ENCODE peak calls at places on chromosomes 12 and 14, in five cellular contexts. S is stomach, U is GM12878, P is esophagus squamous epithelium, T is endothelial cell of umbilical vein. A is an unnamed sample.

GRCh38 chr14:52329678-52330376 is 15.7 kb downstream of the PTGER2 start:
- DNase-seq in S (no peak), P (no peak), U (no peak), T (no peak), A (no peak)

GRCh38 chr14:50031534-50032313 is 84.6 kb downstream of the VCPKMT start:
- DNase-seq in T (no peak), P (no peak), U (no peak), S (no peak), A (no peak)

GRCh38 chr14:95338436-95338835 is 18.7 kb upstream of the CLMN start:
- DNase-seq in P (no peak), T (no peak), U (no peak), S (no peak), A (no peak)

GRCh38 chr14:73255693-73256225 is 18.5 kb downstream of the PAPLN start:
- DNase-seq in U (no peak), S (no peak), P (no peak), T (no peak), A (no peak)

GRCh38 chr12:93571854-93572711 is at the start of gene SOCS2:
- DNase-seq in S (peak), T (peak), P (no peak), U (no peak), A (no peak)

GRCh38 chr14:32761381-32761968 is 177.2 kb upstream of the NPAS3 start:
- DNase-seq in S (no peak), P (no peak), T (no peak), U (no peak), A (no peak)

GRCh38 chr12:59657266-59657665 is 61.4 kb downstream of the SLC16A7 start:
- DNase-seq in P (no peak), S (no peak), T (no peak), U (no peak), A (no peak)

GRCh38 chr12:14153803-14154202 is 172.4 kb upstream of the GRIN2B start:
- DNase-seq in S (no peak), U (peak), T (no peak), P (no peak), A (no peak)

GRCh38 chr12:123231931-123232330 is 1.0 kb downstream of the MPHOSPH9 start:
- DNase-seq in T (no peak), P (no peak), U (no peak), S (no peak), A (no peak)

GRCh38 chr12:94179723-94180122 is 31.3 kb downstream of the PLXNC1 start:
- DNase-seq in U (no peak), T (no peak), S (no peak), P (no peak), A (no peak)

GRCh38 chr12:120230326-120230973 is 29.5 kb upstream of the RPLP0 start:
- DNase-seq in U (no peak), T (peak), S (peak), P (no peak), A (peak)

GRCh38 chr12:51972424-51972812 is 20.9 kb downstream of the ACVR1B start:
- DNase-seq in P (no peak), U (no peak), T (no peak), S (no peak), A (no peak)

GRCh38 chr12:44875417-44875953 is 630 bp downstream of the NELL2 start:
- DNase-seq in U (no peak), P (no peak), S (no peak), T (peak), A (peak)

GRCh38 chr12:118748478-118749380 is 232.6 kb upstream of the SRRM4 start:
- DNase-seq in T (no peak), U (no peak), S (no peak), P (no peak), A (no peak)

GRCh38 chr12:29072631-29073030 is 76.4 kb upstream of the FAR2 start:
- DNase-seq in T (no peak), S (no peak), P (no peak), U (no peak), A (no peak)

GRCh38 chr12:13897811-13898210 is 83.6 kb downstream of the GRIN2B start:
- DNase-seq in T (no peak), U (no peak), S (no peak), P (no peak), A (no peak)

GRCh38 chr14:45120109-45120508 is 14.2 kb downstream of the FKBP3 start:
- DNase-seq in T (no peak), S (no peak), P (no peak), U (no peak), A (no peak)

GRCh38 chr12:55718020-55718419 is 2.2 kb upstream of the RDH5 start:
- DNase-seq in U (no peak), P (no peak), T (no peak), S (no peak), A (no peak)

GRCh38 chr12:70660620-70661219 is 23.5 kb upstream of the PTPRB start:
- DNase-seq in S (no peak), U (no peak), T (peak), P (no peak), A (peak)

GRCh38 chr14:102085503-102085902 is 1.3 kb downstream of the HSP90AA1 start:
- DNase-seq in U (no peak), T (no peak), S (no peak), P (no peak), A (no peak)

GRCh38 chr14:86153480-86153879 is 623.5 kb downstream of the FLRT2 start:
- DNase-seq in U (no peak), S (no peak), P (no peak), T (no peak), A (no peak)

GRCh38 chr14:50086316-50086700 is 30.1 kb downstream of the VCPKMT start:
- DNase-seq in P (no peak), U (no peak), T (no peak), S (no peak), A (no peak)

GRCh38 chr12:120713861-120714482 is 3.7 kb downstream of the UNC119B start:
- DNase-seq in P (no peak), T (peak), U (peak), S (peak), A (peak)

GRCh38 chr12:29741342-29742241 is 42.1 kb downstream of the TMTC1 start:
- DNase-seq in S (no peak), U (no peak), T (peak), P (no peak), A (no peak)

GRCh38 chr12:4272014-4272975 is 1.3 kb upstream of the CCND2 start:
- DNase-seq in T (peak), S (peak), U (peak), P (peak), A (peak)

GRCh38 chr14:105026789-105027563 is 6.1 kb upstream of the CDCA4 start:
- DNase-seq in T (no peak), P (no peak), S (no peak), U (no peak), A (no peak)
- TF ChIP-seq POLR2A in T (no peak), P (no peak), S (no peak), U (no peak), A (no peak)

GRCh38 chr14:60482743-60483142 is 3.1 kb downstream of the C14orf39 start:
- DNase-seq in P (no peak), T (no peak), S (no peak), U (no peak), A (no peak)
- H3K4me3 ChIP-seq in P (no peak), T (no peak), S (no peak), U (no peak), A (no peak)

DNA sequence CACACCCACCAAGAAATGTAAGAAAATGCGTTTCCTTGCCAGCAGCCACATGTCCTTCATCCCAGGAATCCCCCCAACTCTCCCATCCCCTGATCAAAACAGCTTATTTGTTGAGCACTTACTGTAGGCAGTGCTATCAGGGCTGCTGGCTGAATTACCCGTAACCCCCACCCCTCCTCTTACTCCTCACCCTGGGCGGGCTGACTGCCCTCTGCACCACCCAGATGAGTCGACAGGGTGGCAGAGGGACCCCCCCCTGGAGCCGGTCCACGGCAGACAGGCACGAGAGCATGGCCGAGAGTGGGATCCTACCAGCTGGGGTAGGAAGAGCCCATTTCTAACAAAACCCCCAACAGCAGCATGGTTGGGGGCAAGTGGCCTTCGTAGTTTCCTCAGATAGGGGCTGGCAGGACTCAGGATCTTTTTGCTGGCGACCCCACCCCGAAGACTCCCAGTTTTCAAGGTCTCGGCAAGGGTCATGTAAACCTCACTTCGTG is 1.1 kb upstream of the RHOF start:
- DNase-seq in P (no peak), S (no peak), T (no peak), U (no peak), A (no peak)
- TF ChIP-seq POLR2A in P (no peak), S (no peak), T (no peak), U (no peak), A (no peak)

GRCh38 chr12:108127654-108128053 is 1.4 kb upstream of the WSCD2 start:
- DNase-seq in U (no peak), P (no peak), S (no peak), T (no peak), A (no peak)

GRCh38 chr12:108126990-108127468 is 2.1 kb upstream of the WSCD2 start:
- DNase-seq in U (no peak), P (no peak), S (no peak), T (no peak), A (no peak)

GRCh38 chr12:108129017-108129812 is at the start of gene WSCD2:
- DNase-seq in T (no peak), U (no peak), S (peak), P (no peak), A (peak)

GRCh38 chr12:108126212-108126611 is 2.9 kb upstream of the WSCD2 start:
- DNase-seq in P (no peak), S (no peak), T (no peak), U (no peak), A (no peak)

DNA sequence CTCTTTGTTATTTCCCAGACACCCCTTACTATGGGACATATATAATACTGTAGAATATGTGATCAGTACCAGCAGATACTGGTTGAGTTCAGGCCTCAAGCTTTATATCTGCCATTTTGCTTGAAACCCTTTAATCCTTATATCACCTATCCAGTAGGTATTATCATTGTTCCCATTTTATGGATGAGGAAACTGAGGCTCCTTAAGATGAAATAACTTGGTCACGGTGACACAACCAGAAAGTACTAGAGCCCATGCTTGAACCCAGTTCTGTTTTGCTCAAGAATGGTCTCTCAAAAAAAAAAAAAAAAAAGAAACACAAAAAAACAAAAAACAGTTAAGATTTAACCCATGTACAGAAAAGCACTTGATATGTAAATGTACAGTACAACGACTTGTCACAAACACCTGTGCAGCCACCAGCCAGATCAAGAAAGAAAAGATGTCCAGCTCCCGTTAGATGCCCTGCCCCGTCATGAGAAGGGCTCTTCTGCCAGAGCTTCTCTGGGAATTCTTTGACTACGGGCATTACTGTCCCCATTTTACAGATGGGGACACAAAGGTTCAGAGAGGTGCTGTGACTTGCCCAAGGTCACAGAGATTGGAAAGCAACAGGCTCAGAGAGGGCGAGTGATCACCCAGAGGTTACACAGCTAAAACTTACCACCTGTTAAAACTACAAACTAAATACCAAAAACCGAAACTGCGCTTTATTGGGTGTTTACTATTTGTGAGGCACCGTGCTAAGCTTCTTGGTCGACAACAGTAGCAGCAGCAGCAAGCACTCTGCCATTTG is 669 bp upstream of the WSCD2 start:
- DNase-seq in S (no peak), P (no peak), T (no peak), U (no peak), A (no peak)
- H3K4me3 ChIP-seq in S (peak), P (peak), T (no peak), U (no peak), A (no peak)

GRCh38 chr14:27881063-27881462 is 885.5 kb upstream of the FOXG1 start:
- DNase-seq in U (no peak), T (no peak), S (no peak), P (no peak), A (no peak)
- TF ChIP-seq POLR2A in U (no peak), T (no peak), S (no peak), P (no peak), A (no peak)

A was measured in lower leg skin.